ENCODE peak calls at places on chromosomes 6 and 20, in ten cellular contexts. Y, S, J, T, I, K, N, X, L and Q are unnamed samples.

GRCh38 chr20:10040070-10040970 is 5.5 kb downstream of the ANKEF1 start:
- DNase-seq in Y (no peak), S (no peak), J (no peak), T (no peak), I (no peak), K (no peak), N (no peak), X (no peak), L (no peak), Q (no peak)

GRCh38 chr6:30061766-30062458 is 847 bp downstream of the POLR1H start:
- DNase-seq in Y (peak), S (no peak), J (peak), T (peak), I (no peak), K (peak), N (no peak), X (no peak), L (no peak), Q (no peak)

GRCh38 chr20:45918182-45918737 is 6.3 kb upstream of the PLTP start:
- DNase-seq in Y (peak), S (no peak), J (no peak), T (no peak), I (peak), K (no peak), N (no peak), X (no peak), L (no peak), Q (no peak)

GRCh38 chr20:24494460-24494920 is 25.1 kb downstream of the SYNDIG1 start:
- DNase-seq in Y (no peak), S (no peak), J (no peak), T (no peak), I (no peak), K (no peak), N (no peak), X (no peak), L (no peak), Q (no peak)

GRCh38 chr6:19032486-19033295 is 645.5 kb downstream of the RNF144B start:
- DNase-seq in Y (no peak), S (no peak), J (no peak), T (no peak), I (no peak), K (no peak), N (peak), X (no peak), L (no peak), Q (no peak)

GRCh38 chr6:18327621-18328548 is 59.3 kb upstream of the RNF144B start:
- DNase-seq in Y (no peak), S (no peak), J (no peak), T (peak), I (no peak), K (peak), N (no peak), X (peak), L (no peak), Q (no peak)

GRCh38 chr20:41009960-41010359 is 18.7 kb upstream of the TOP1 start:
- DNase-seq in Y (no peak), S (no peak), J (no peak), T (no peak), I (no peak), K (no peak), N (no peak), X (no peak), L (no peak), Q (no peak)

GRCh38 chr20:51156041-51156795 is 133.3 kb upstream of the KCNG1 start:
- DNase-seq in Y (no peak), S (no peak), J (no peak), T (peak), I (no peak), K (no peak), N (no peak), X (no peak), L (no peak), Q (no peak)

GRCh38 chr6:95576621-95577316 is 566 bp upstream of the MANEA start:
- DNase-seq in Y (no peak), S (no peak), J (no peak), T (no peak), I (no peak), K (no peak), N (no peak), X (no peak), L (no peak), Q (no peak)

GRCh38 chr6:114052141-114052540 is 81.2 kb upstream of the HDAC2 start:
- DNase-seq in Y (no peak), S (no peak), J (no peak), T (no peak), I (no peak), K (no peak), N (no peak), X (no peak), L (no peak), Q (no peak)

GRCh38 chr6:40695114-40695513 is 108.0 kb upstream of the LRFN2 start:
- DNase-seq in Y (no peak), S (no peak), J (no peak), T (no peak), I (no peak), K (peak), N (no peak), X (no peak), L (no peak), Q (no peak)

GRCh38 chr6:104688283-104688969 is 171.3 kb downstream of the HACE1 start:
- DNase-seq in Y (no peak), S (no peak), J (no peak), T (no peak), I (no peak), K (no peak), N (no peak), X (no peak), L (no peak), Q (no peak)

GRCh38 chr20:48057739-48058138 is 272.5 kb upstream of the SULF2 start:
- DNase-seq in Y (no peak), S (no peak), J (no peak), T (no peak), I (no peak), K (no peak), N (no peak), X (no peak), L (no peak), Q (no peak)

GRCh38 chr20:44491635-44492395 is 16.1 kb downstream of the TTPAL start:
- DNase-seq in Y (no peak), S (no peak), J (no peak), T (no peak), I (no peak), K (no peak), N (no peak), X (no peak), L (no peak), Q (no peak)

GRCh38 chr6:43951063-43951755 is 176.0 kb downstream of the MRPL14 start:
- DNase-seq in Y (peak), S (peak), J (no peak), T (peak), I (peak), K (peak), N (no peak), X (peak), L (peak), Q (no peak)

GRCh38 chr20:32534661-32535240 is 50.4 kb downstream of the NOL4L start:
- DNase-seq in Y (no peak), S (no peak), J (no peak), T (no peak), I (no peak), K (peak), N (no peak), X (no peak), L (no peak), Q (no peak)

GRCh38 chr20:18024606-18025127 is 33.0 kb downstream of the OVOL2 start:
- DNase-seq in Y (no peak), S (no peak), J (no peak), T (no peak), I (no peak), K (no peak), N (no peak), X (no peak), L (no peak), Q (no peak)
- H3K27ac ChIP-seq in Y (no peak), S (no peak), J (no peak), T (no peak), I (no peak), K (no peak), N (no peak), X (no peak), L (no peak), Q (no peak)

DNA sequence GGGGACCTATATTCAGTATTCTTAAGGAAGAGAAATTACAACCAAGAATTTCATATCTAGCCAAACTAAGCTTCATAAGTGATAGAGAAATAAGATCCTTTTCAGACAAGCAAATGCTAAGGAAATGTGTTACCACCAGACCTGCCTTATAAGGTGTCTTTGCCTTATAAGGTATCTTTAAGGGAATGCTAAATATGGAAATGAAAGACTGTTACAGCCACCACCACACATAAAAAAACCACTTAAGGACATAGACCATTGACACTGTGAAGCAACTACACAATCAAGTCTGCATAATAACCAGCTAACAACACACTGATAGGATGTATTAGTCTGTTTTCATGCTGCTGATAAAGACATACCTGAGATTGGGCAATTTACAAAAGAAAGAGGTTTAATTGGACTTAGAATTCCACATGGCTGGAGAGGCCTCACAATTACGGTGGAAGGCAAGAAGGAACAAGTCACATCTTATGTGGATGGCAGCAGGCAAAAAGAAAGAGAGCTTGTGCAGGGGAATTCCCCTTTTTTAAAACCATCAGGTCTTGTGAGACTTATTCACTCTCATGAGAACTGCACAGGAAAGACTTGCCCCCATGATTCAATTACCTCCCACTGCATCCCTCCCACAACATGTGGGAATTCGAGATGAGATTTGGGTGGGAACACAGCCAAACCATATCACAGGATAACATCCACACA is 119.2 kb upstream of the LAMA2 start:
- DNase-seq in Y (no peak), S (no peak), J (no peak), T (no peak), I (no peak), K (no peak), N (no peak), X (no peak), L (no peak), Q (no peak)
- H3K27ac ChIP-seq in Y (no peak), S (no peak), J (no peak), T (no peak), I (no peak), K (no peak), N (no peak), X (no peak), L (no peak), Q (no peak)

GRCh38 chr6:14348389-14348788 is 230.8 kb downstream of the CD83 start:
- DNase-seq in Y (no peak), S (no peak), J (no peak), T (no peak), I (no peak), K (no peak), N (no peak), X (no peak), L (no peak), Q (no peak)
- H3K27ac ChIP-seq in Y (no peak), S (no peak), J (no peak), T (no peak), I (no peak), K (no peak), N (no peak), X (no peak), L (no peak), Q (no peak)

GRCh38 chr6:136217002-136217401 is 33.1 kb downstream of the MTFR2 start:
- DNase-seq in Y (no peak), S (no peak), J (no peak), T (no peak), I (no peak), K (no peak), N (no peak), X (no peak), L (no peak), Q (no peak)
- H3K27ac ChIP-seq in Y (no peak), S (no peak), J (no peak), T (no peak), I (no peak), K (no peak), N (no peak), X (no peak), L (no peak), Q (no peak)